ENCODE peak calls at places on chromosome 21, in ten cellular contexts. G is HTR-8/SVneo; Q is WTC11; U is activated T-cell treated with anti-CD3 and anti-CD28 coated beads, Interleukin-2, amount 50 U/mL, for 24 hours; M is brain microvascular endothelial cell; F is ovary; P is activated naive CD4-positive, alpha-beta T cell; T is activated CD4-positive, alpha-beta T cell treated with anti-CD3 and anti-CD28 coated beads, Interleukin-2, amount 50 U/mL, for 1 hour; S is HS-5; H is stimulated activated naive B cell treated with anti-CD40 and anti-IgM and Interleukin-4, amounts not matched to agents 10 μg/mL and 1 μg/mL and 100 μg/mL, for 72 hours. Y is an unnamed sample.

GRCh38 chr21:38121888-38122705 is 134.7 kb upstream of the KCNJ15 start:
- DNase-seq in U (no peak), P (no peak), H (no peak), G (no peak), M (no peak), Q (no peak), T (no peak), F (no peak), S (no peak), Y (no peak)

GRCh38 chr21:43329361-43330269 is 97.3 kb downstream of the SIK1 start:
- DNase-seq in F (no peak), G (no peak), S (no peak), Q (no peak), H (no peak), T (no peak), M (no peak), U (no peak), P (no peak), Y (no peak)

GRCh38 chr21:39263372-39263771 is 50.1 kb downstream of the BRWD1 start:
- DNase-seq in Q (no peak), T (no peak), P (no peak), M (no peak), U (no peak), G (no peak), S (peak; percentile 22), H (no peak), F (no peak), Y (no peak)

GRCh38 chr21:42097860-42098259 is 26.7 kb downstream of the UMODL1 start:
- DNase-seq in Q (no peak), F (no peak), M (peak; percentile 98), G (peak; percentile 94), H (no peak), T (no peak), U (no peak), P (no peak), S (peak; percentile 84), Y (no peak)

GRCh38 chr21:33197546-33197945 is 32.2 kb upstream of the IFNAR2 start:
- DNase-seq in P (no peak), M (no peak), F (no peak), H (no peak), Q (no peak), U (no peak), T (no peak), G (no peak), S (no peak), Y (no peak)

GRCh38 chr21:29647353-29647781 is 292.4 kb downstream of the GRIK1 start:
- DNase-seq in F (no peak), G (no peak), P (no peak), H (no peak), Q (no peak), S (no peak), M (peak; percentile 69), T (no peak), U (no peak), Y (no peak)

GRCh38 chr21:8991088-8991907 is 1530.1 kb upstream of the TPTE start:
- DNase-seq in F (no peak), G (no peak), M (no peak), T (no peak), U (no peak), S (no peak), P (no peak), Q (no peak), H (no peak), Y (no peak)

GRCh38 chr21:44927587-44928461 is 7.1 kb upstream of the ITGB2 start:
- DNase-seq in P (peak; percentile 51), U (peak; percentile 87), G (peak; percentile 73), S (peak; percentile 61), F (no peak), H (peak; percentile 60), M (peak; percentile 13), T (peak; percentile 86), Q (no peak), Y (peak; percentile 67)

GRCh38 chr21:37452222-37452621 is 85.6 kb downstream of the DYRK1A start:
- DNase-seq in H (no peak), F (no peak), G (peak; percentile 65), S (peak; percentile 49), Q (no peak), T (no peak), P (no peak), M (peak; percentile 87), U (no peak), Y (no peak)

GRCh38 chr21:16169102-16169511 is 439.3 kb downstream of the USP25 start:
- DNase-seq in H (no peak), T (no peak), M (no peak), Q (no peak), F (no peak), G (peak; percentile 20), P (no peak), U (no peak), S (no peak), Y (no peak)

GRCh38 chr21:45001134-45002095 is 61.6 kb downstream of the SLX9 start:
- DNase-seq in H (no peak), T (no peak), P (no peak), G (peak; percentile 45), M (no peak), Q (no peak), U (no peak), S (peak; percentile 29), F (peak; percentile 40), Y (no peak)

GRCh38 chr21:42461185-42461520 is 34.9 kb downstream of the RSPH1 start:
- DNase-seq in G (no peak), T (no peak), H (no peak), F (no peak), P (no peak), M (no peak), S (no peak), U (no peak), Q (no peak), Y (no peak)

GRCh38 chr21:29827236-29827635 is 112.6 kb downstream of the GRIK1 start:
- DNase-seq in H (no peak), Q (no peak), M (peak; percentile 17), G (no peak), F (no peak), S (peak; percentile 10), T (no peak), U (no peak), P (no peak), Y (no peak)

GRCh38 chr21:41766883-41767605 is at the start of gene RIPK4:
- DNase-seq in G (peak; percentile 78), U (peak; percentile 74), T (peak; percentile 63), F (no peak), H (peak; percentile 31), Q (peak; percentile 90), P (peak; percentile 13), S (no peak), M (no peak), Y (no peak)

GRCh38 chr21:45262616-45263015 is 25.1 kb downstream of the POFUT2 start:
- DNase-seq in S (no peak), U (peak; percentile 26), H (no peak), T (no peak), F (peak; percentile 30), P (no peak), G (no peak), Q (no peak), M (no peak), Y (no peak)

GRCh38 chr21:36229181-36229580 is 72.6 kb downstream of the DOP1B start:
- DNase-seq in P (no peak), Q (no peak), S (no peak), U (no peak), G (no peak), F (no peak), T (no peak), H (no peak), M (no peak), Y (no peak)

GRCh38 chr21:38170283-38170682 is 86.5 kb upstream of the KCNJ15 start:
- DNase-seq in U (no peak), F (no peak), H (no peak), G (peak; percentile 35), S (no peak), T (peak; percentile 1), P (no peak), Q (peak; percentile 44), M (peak; percentile 17), Y (no peak)

GRCh38 chr21:16492892-16493291 is 763.1 kb downstream of the USP25 start:
- DNase-seq in F (no peak), U (no peak), G (no peak), M (no peak), Q (no peak), P (no peak), S (no peak), H (no peak), T (no peak), Y (no peak)

GRCh38 chr21:16193758-16194606 is 464.2 kb downstream of the USP25 start:
- DNase-seq in Q (peak; percentile 24), S (peak; percentile 68), G (peak; percentile 20), P (no peak), F (peak; percentile 60), M (peak; percentile 80), U (no peak), T (no peak), H (peak; percentile 4), Y (no peak)

GRCh38 chr21:15289246-15289645 is 224.4 kb upstream of the NRIP1 start:
- DNase-seq in S (no peak), U (no peak), Q (no peak), F (no peak), P (no peak), T (no peak), M (no peak), G (no peak), H (no peak), Y (no peak)

GRCh38 chr21:37244506-37245083 is 22.5 kb downstream of the VPS26C start:
- DNase-seq in U (no peak), P (no peak), F (no peak), H (no peak), S (no peak), T (no peak), M (no peak), G (no peak), Q (no peak), Y (no peak)

GRCh38 chr21:34336756-34337391 is 26.9 kb upstream of the KCNE2 start:
- DNase-seq in P (no peak), U (no peak), T (no peak), H (no peak), F (no peak), S (no peak), M (peak; percentile 56), Q (no peak), G (no peak), Y (no peak)

GRCh38 chr21:41045534-41046268 is 122.3 kb upstream of the BACE2 start:
- DNase-seq in G (no peak), U (no peak), T (no peak), M (no peak), P (no peak), F (no peak), S (no peak), Q (peak; percentile 76), H (no peak), Y (no peak)

GRCh38 chr21:33230518-33231324 is 983 bp downstream of the IFNAR2 start:
- DNase-seq in S (peak; percentile 31), H (peak; percentile 48), P (no peak), M (peak; percentile 54), U (peak; percentile 66), F (peak; percentile 66), Q (peak; percentile 78), T (peak; percentile 34), G (peak; percentile 24), Y (no peak)

GRCh38 chr21:16419188-16419874 is 689.5 kb downstream of the USP25 start:
- DNase-seq in F (peak; percentile 78), G (no peak), S (no peak), H (no peak), T (no peak), P (no peak), Q (no peak), U (no peak), M (peak; percentile 84), Y (no peak)

GRCh38 chr21:35528109-35529042 is 479.3 kb upstream of the RUNX1 start:
- DNase-seq in S (no peak), P (no peak), M (peak; percentile 17), G (no peak), U (peak; percentile 66), T (peak; percentile 25), Q (no peak), H (peak; percentile 36), F (peak; percentile 45), Y (peak; percentile 7)

GRCh38 chr21:39663742-39664492 is 51.2 kb downstream of the B3GALT5 start:
- DNase-seq in Q (no peak), S (no peak), M (no peak), G (no peak), U (no peak), T (no peak), F (no peak), P (no peak), H (no peak), Y (no peak)